ENCODE peak calls at places on chromosomes 16 and 17, in eight cellular contexts. F is ureter; O is left ventricle myocardium superior; V is globus pallidus; M is naive thymus-derived CD8-positive, alpha-beta T cell; E is activated CD4-positive, alpha-beta T cell treated with anti-CD3 and anti-CD28 coated beads, Interleukin-2, amount 50 U/mL, for 48 hours; Q is myocyte; I is stimulated activated CD4-positive, alpha-beta T cell treated with anti-CD3 and anti-CD28 coated beads, Interleukin-2, amount 100 ng/mL, for 24 hours. Z is an unnamed sample.

GRCh38 chr17:73595068-73595865 is 49.0 kb downstream of the SDK2 start:
- DNase-seq in I (peak), O (peak), F (no peak), M (no peak), Q (no peak), V (peak), E (peak), Z (no peak)

GRCh38 chr16:17416461-17417221 is 54.1 kb downstream of the XYLT1 start:
- DNase-seq in E (peak), M (peak), I (peak), Q (no peak), O (peak), F (no peak), V (peak), Z (peak)

GRCh38 chr17:20935740-20936139 is 107.1 kb downstream of the USP22 start:
- DNase-seq in V (no peak), E (no peak), O (no peak), I (no peak), Q (peak), F (no peak), M (no peak), Z (peak)

GRCh38 chr17:62627219-62627903 is at the start of gene MRC2:
- DNase-seq in Q (peak), F (peak), E (peak), I (peak), V (no peak), M (no peak), O (peak), Z (peak)

GRCh38 chr17:57911021-57911420 is 44.2 kb downstream of the CUEDC1 start:
- DNase-seq in Q (no peak), M (no peak), E (no peak), O (peak), V (no peak), I (no peak), F (no peak), Z (no peak)

GRCh38 chr16:30054959-30055553 is 10.5 kb upstream of the ALDOA start:
- DNase-seq in M (peak), F (no peak), V (no peak), O (no peak), I (peak), Q (no peak), E (peak), Z (no peak)

GRCh38 chr16:11797957-11798299 is 870 bp upstream of the ZC3H7A start:
- DNase-seq in E (no peak), Q (no peak), I (peak), F (no peak), M (no peak), V (peak), O (no peak), Z (no peak)

GRCh38 chr17:82457790-82458129 is 781 bp upstream of the NARF start:
- DNase-seq in Q (no peak), V (no peak), M (no peak), F (no peak), E (no peak), O (no peak), I (no peak), Z (no peak)

GRCh38 chr16:11303405-11304138 is 22.4 kb upstream of the PRM1 start:
- DNase-seq in E (no peak), Q (no peak), O (no peak), V (no peak), F (peak), I (no peak), M (no peak), Z (no peak)

GRCh38 chr17:47704781-47705180 is 10.8 kb downstream of the TBKBP1 start:
- DNase-seq in E (no peak), M (no peak), Q (no peak), F (no peak), O (no peak), I (no peak), V (no peak), Z (no peak)

GRCh38 chr17:27572665-27573064 is 58.3 kb upstream of the LGALS9 start:
- DNase-seq in V (no peak), Q (no peak), E (peak), I (peak), M (no peak), O (no peak), F (no peak), Z (no peak)

GRCh38 chr17:62140376-62140775 is 75.3 kb upstream of the MED13 start:
- DNase-seq in M (no peak), Q (no peak), O (no peak), I (no peak), F (no peak), V (no peak), E (no peak), Z (no peak)

GRCh38 chr16:79764415-79765149 is 164.0 kb upstream of the MAF start:
- DNase-seq in I (no peak), M (no peak), Q (no peak), O (no peak), F (no peak), V (no peak), E (no peak), Z (no peak)

GRCh38 chr17:8459109-8459508 is 23.4 kb downstream of the NDEL1 start:
- DNase-seq in Q (no peak), I (no peak), M (no peak), V (no peak), O (no peak), E (no peak), F (no peak), Z (no peak)

GRCh38 chr17:1485311-1485747 is 7.2 kb downstream of the MYO1C start:
- DNase-seq in I (peak), V (no peak), M (no peak), F (peak), O (peak), E (peak), Q (peak), Z (no peak)

GRCh38 chr16:50268352-50268751 is 2.0 kb downstream of the ADCY7 start:
- DNase-seq in V (no peak), E (no peak), M (no peak), Q (no peak), O (no peak), F (no peak), I (no peak), Z (no peak)

GRCh38 chr16:53743149-53743566 is 39.2 kb downstream of the FTO start:
- DNase-seq in O (no peak), E (peak), I (peak), F (no peak), M (no peak), V (no peak), Q (peak), Z (no peak)

GRCh38 chr17:39208136-39208535 is 8.1 kb downstream of the RPL19 start:
- DNase-seq in Q (peak), V (no peak), F (no peak), O (no peak), M (no peak), E (no peak), I (no peak), Z (no peak)

GRCh38 chr16:50502616-50503000 is 45.6 kb upstream of the NKD1 start:
- DNase-seq in F (no peak), I (no peak), M (no peak), V (no peak), E (no peak), O (no peak), Q (no peak), Z (no peak)

Z was measured in kidney glomerular epithelial cell.